ENCODE peak calls at places on chromosomes 5 and 9, in four cellular contexts. Z is stomach, U is IMR-90, T is HCT116. A is an unnamed sample.

GRCh38 chr9:757246-757881 is 84.1 kb upstream of the DMRT1 start:
- DNase-seq in U (peak), Z (no peak), T (peak), A (peak)

GRCh38 chr5:83632874-83633273 is 87.8 kb downstream of the HAPLN1 start:
- DNase-seq in T (peak), U (peak), Z (no peak), A (no peak)

GRCh38 chr9:130118841-130119520 is 53.2 kb upstream of the NCS1 start:
- DNase-seq in T (no peak), U (peak), Z (no peak), A (peak)

GRCh38 chr9:34375901-34376595 is 650 bp downstream of the MYORG start:
- DNase-seq in T (no peak), Z (peak), U (no peak), A (peak)

GRCh38 chr5:108367679-108368334 is 14.1 kb downstream of the FBXL17 start:
- DNase-seq in U (no peak), Z (no peak), T (no peak), A (peak)

GRCh38 chr9:27165067-27165466 is 56.0 kb downstream of the TEK start:
- DNase-seq in Z (no peak), U (peak), T (no peak), A (no peak)

GRCh38 chr9:36263662-36264061 is 5.4 kb upstream of the GNE start:
- DNase-seq in T (no peak), U (no peak), Z (no peak), A (no peak)

GRCh38 chr5:103119067-103119764 is 722 bp downstream of the GIN1 start:
- DNase-seq in U (peak), T (no peak), Z (no peak), A (no peak)

DNA sequence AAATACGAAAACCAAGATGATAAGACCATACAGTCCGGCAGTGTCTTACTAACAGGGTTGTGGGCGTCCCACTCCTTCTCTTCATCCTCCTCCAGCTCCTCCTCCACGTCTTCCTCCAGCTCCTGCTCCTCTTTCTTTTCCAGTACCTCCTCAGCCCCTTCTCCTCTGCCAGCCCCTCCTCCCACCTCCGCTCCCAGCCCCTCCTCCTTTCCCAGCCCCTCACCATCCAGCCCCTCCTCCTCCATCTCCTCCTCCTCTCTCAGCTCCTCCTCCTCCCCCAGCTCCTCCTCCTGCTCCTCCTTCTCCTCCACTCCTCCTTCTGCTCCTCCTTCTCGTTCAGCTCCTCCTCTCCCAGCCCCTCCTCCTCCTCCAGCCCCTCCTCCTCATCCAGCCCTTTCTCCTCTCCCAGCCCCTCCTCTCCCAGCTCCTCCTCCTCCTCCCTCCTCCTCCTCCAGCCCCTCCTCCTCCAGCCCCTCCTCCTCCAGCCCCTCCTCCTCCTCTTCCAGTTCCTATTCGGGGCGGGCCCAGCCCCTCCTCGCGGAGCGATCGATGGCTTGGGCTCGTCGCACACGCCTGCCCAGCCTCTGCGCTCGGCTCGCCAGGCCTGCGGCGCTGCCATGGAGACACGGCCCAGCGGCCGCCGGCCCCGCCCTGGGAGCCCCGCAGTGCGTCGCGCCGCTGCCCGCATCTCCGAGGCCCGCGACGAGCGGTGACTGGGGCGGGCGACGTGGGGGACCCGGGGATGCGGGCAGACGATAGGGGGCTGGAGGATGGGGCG is at the start of gene BRD3OS:
- DNase-seq in T (peak), Z (peak), U (peak), A (peak)
- TF ChIP-seq POLR2A in T (no peak), Z (no peak), U (no peak), A (peak)

GRCh38 chr5:178204205-178205009 is at the start of gene HNRNPAB:
- DNase-seq in T (peak), U (peak), Z (peak), A (peak)

GRCh38 chr5:178207183-178207916 is 3.0 kb downstream of the HNRNPAB start:
- DNase-seq in Z (peak), U (peak), T (no peak), A (peak)

GRCh38 chr5:178206166-178207101 is 2.1 kb downstream of the HNRNPAB start:
- DNase-seq in T (no peak), U (peak), Z (no peak), A (no peak)

GRCh38 chr5:178205010-178205748 is 846 bp downstream of the HNRNPAB start:
- DNase-seq in U (peak), T (no peak), Z (peak), A (peak)

GRCh38 chr5:178205749-178206047 is 1.4 kb downstream of the HNRNPAB start:
- DNase-seq in T (no peak), U (no peak), Z (no peak), A (no peak)
- H3K27ac ChIP-seq in T (peak), U (peak), Z (peak), A (peak)

DNA sequence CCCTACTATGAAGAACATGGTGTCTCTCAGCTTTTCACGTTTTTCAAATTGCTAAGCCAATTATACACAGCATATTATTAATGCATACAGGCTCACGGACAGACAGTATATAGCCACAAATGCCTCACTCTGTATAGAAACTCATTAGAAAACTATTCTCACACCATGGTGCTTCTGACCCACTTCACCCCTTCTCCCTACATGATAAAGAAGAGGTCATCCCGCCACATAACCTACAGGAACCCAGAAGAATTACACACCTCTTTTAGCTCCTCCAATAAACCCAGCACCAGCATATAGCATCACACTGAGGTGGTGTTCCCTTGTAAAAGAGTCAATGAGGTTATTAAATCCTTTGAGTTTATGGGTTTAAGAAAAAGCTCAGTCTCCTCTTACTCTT is 5.6 kb downstream of the TLE1 start:
- DNase-seq in T (no peak), U (no peak), Z (no peak), A (no peak)
- TF ChIP-seq POLR2A in T (no peak), U (no peak), Z (no peak), A (no peak)

GRCh38 chr9:97504381-97505216 is 3.1 kb downstream of the TMOD1 start:
- DNase-seq in Z (no peak), U (peak), T (no peak), A (no peak)

GRCh38 chr9:97503862-97504210 is 2.4 kb downstream of the TMOD1 start:
- DNase-seq in Z (no peak), U (no peak), T (no peak), A (no peak)

GRCh38 chr9:97502222-97502983 is 937 bp downstream of the TMOD1 start:
- DNase-seq in U (no peak), Z (no peak), T (no peak), A (peak)

GRCh38 chr9:97501972-97502221 is 431 bp downstream of the TMOD1 start:
- DNase-seq in U (no peak), Z (no peak), T (no peak), A (no peak)

GRCh38 chr9:97502984-97503861 is 1.8 kb downstream of the TMOD1 start:
- DNase-seq in T (no peak), Z (no peak), U (no peak), A (no peak)
- H3K27ac ChIP-seq in T (no peak), Z (peak), U (no peak), A (peak)

DNA sequence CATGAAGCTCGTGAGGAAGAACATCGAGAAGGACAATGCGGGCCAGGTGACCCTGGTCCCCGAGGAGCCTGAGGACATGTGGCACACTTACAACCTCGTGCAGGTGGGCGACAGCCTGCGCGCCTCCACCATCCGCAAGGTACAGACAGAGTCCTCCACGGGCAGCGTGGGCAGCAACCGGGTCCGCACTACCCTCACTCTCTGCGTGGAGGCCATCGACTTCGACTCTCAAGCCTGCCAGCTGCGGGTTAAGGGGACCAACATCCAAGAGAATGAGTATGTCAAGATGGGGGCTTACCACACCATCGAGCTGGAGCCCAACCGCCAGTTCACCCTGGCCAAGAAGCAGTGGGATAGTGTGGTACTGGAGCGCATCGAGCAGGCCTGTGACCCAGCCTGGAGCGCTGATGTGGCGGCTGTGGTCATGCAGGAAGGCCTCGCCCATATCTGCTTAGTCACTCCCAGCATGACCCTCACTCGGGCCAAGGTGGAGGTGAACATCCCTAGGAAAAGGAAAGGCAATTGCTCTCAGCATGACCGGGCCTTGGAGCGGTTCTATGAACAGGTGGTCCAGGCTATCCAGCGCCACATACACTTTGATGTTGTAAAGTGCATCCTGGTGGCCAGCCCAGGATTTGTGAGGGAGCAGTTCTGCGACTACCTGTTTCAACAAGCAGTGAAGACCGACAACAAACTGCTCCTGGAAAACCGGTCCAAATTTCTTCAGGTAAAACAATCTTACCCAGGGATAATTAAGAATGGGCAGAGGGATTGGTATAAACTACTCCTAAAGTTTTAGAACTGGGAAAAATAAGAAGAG is 12.9 kb downstream of the ITGA1 start:
- DNase-seq in T (no peak), Z (peak), U (peak), A (peak)
- TF ChIP-seq POLR2A in T (no peak), Z (no peak), U (no peak), A (no peak)

A was measured in thyroid gland.